ENCODE peak calls at places on chromosomes 4 and X, in six cellular contexts. One of them, this sample, is unnamed.

GRCh38 chr4:86934147-86934771 is 552 bp upstream of the AFF1 start:
- DNase-seq in K562: no peak
- DNase-seq in prostate gland: peak
- DNase-seq in stomach: no peak
- DNase-seq in GM12891: no peak
- DNase-seq in upper lobe of left lung: no peak
- DNase-seq in this sample: no peak

GRCh38 chr4:66032571-66032970 is 362.3 kb upstream of the EPHA5 start:
- DNase-seq in K562: no peak
- DNase-seq in prostate gland: no peak
- DNase-seq in stomach: no peak
- DNase-seq in GM12891: no peak
- DNase-seq in upper lobe of left lung: no peak
- DNase-seq in this sample: no peak

GRCh38 chr4:7967501-7968261 is 28.0 kb upstream of the AFAP1 start:
- DNase-seq in stomach: no peak
- DNase-seq in GM12891: no peak
- DNase-seq in upper lobe of left lung: peak
- DNase-seq in K562: no peak
- DNase-seq in prostate gland: no peak
- DNase-seq in this sample: no peak

GRCh38 chr4:94126669-94127068 is 81.0 kb upstream of the SMARCAD1 start:
- DNase-seq in stomach: no peak
- DNase-seq in prostate gland: no peak
- DNase-seq in K562: no peak
- DNase-seq in upper lobe of left lung: no peak
- DNase-seq in GM12891: no peak
- DNase-seq in this sample: no peak

GRCh38 chr4:5957091-5957490 is 61.1 kb downstream of the C4orf50 start:
- DNase-seq in stomach: no peak
- DNase-seq in K562: no peak
- DNase-seq in upper lobe of left lung: no peak
- DNase-seq in GM12891: no peak
- DNase-seq in prostate gland: no peak
- DNase-seq in this sample: no peak

GRCh38 chrX:46582325-46582724 is 8.8 kb downstream of the CHST7 start:
- DNase-seq in prostate gland: no peak
- DNase-seq in GM12891: no peak
- DNase-seq in upper lobe of left lung: no peak
- DNase-seq in stomach: no peak
- DNase-seq in K562: no peak
- DNase-seq in this sample: no peak

GRCh38 chr4:17098401-17098800 is 200.0 kb upstream of the LDB2 start:
- DNase-seq in prostate gland: no peak
- DNase-seq in stomach: no peak
- DNase-seq in GM12891: no peak
- DNase-seq in upper lobe of left lung: no peak
- DNase-seq in K562: no peak
- DNase-seq in this sample: no peak

GRCh38 chr4:175784986-175785525 is 27.0 kb downstream of the GPM6A start:
- DNase-seq in stomach: no peak
- DNase-seq in GM12891: no peak
- DNase-seq in prostate gland: no peak
- DNase-seq in upper lobe of left lung: no peak
- DNase-seq in K562: no peak
- DNase-seq in this sample: no peak

GRCh38 chr4:61580721-61581377 is 380.7 kb downstream of the ADGRL3 start:
- DNase-seq in stomach: no peak
- DNase-seq in K562: no peak
- DNase-seq in upper lobe of left lung: no peak
- DNase-seq in prostate gland: no peak
- DNase-seq in GM12891: no peak
- DNase-seq in this sample: no peak

GRCh38 chr4:86554641-86555040 is 39.5 kb upstream of the PTPN13 start:
- DNase-seq in GM12891: no peak
- DNase-seq in stomach: no peak
- DNase-seq in upper lobe of left lung: no peak
- DNase-seq in K562: no peak
- DNase-seq in prostate gland: no peak
- DNase-seq in this sample: no peak

GRCh38 chr4:123127865-123128264 is 205.5 kb upstream of the NUDT6 start:
- DNase-seq in stomach: no peak
- DNase-seq in upper lobe of left lung: no peak
- DNase-seq in prostate gland: no peak
- DNase-seq in K562: no peak
- DNase-seq in GM12891: no peak
- DNase-seq in this sample: no peak

GRCh38 chr4:73599182-73599581 is 21.1 kb downstream of the RASSF6 start:
- DNase-seq in stomach: peak
- DNase-seq in upper lobe of left lung: no peak
- DNase-seq in GM12891: no peak
- DNase-seq in prostate gland: no peak
- DNase-seq in K562: peak
- DNase-seq in this sample: no peak

GRCh38 chr4:134677209-134677814 is 475.7 kb upstream of the PABPC4L start:
- DNase-seq in GM12891: no peak
- DNase-seq in K562: no peak
- DNase-seq in upper lobe of left lung: no peak
- DNase-seq in prostate gland: no peak
- DNase-seq in stomach: no peak
- DNase-seq in this sample: no peak

GRCh38 chr4:70718811-70719604 is 2.8 kb upstream of the RUFY3 start:
- DNase-seq in stomach: no peak
- DNase-seq in prostate gland: peak
- DNase-seq in K562: no peak
- DNase-seq in upper lobe of left lung: no peak
- DNase-seq in GM12891: no peak
- DNase-seq in this sample: no peak

GRCh38 chr4:144575181-144575580 is 70.8 kb upstream of the HHIP start:
- DNase-seq in prostate gland: no peak
- DNase-seq in upper lobe of left lung: no peak
- DNase-seq in K562: no peak
- DNase-seq in stomach: no peak
- DNase-seq in GM12891: no peak
- DNase-seq in this sample: no peak

GRCh38 chr4:28481565-28481964 is 1620.9 kb downstream of the STIM2 start:
- DNase-seq in GM12891: no peak
- DNase-seq in stomach: no peak
- DNase-seq in prostate gland: peak
- DNase-seq in K562: no peak
- DNase-seq in upper lobe of left lung: no peak
- DNase-seq in this sample: no peak

GRCh38 chrX:10233173-10233572 is 76.4 kb downstream of the CLCN4 start:
- DNase-seq in stomach: no peak
- DNase-seq in GM12891: no peak
- DNase-seq in K562: no peak
- DNase-seq in upper lobe of left lung: no peak
- DNase-seq in prostate gland: no peak
- DNase-seq in this sample: no peak

GRCh38 chr4:74157743-74158560 is at the start of gene MTHFD2L:
- DNase-seq in upper lobe of left lung: peak
- DNase-seq in prostate gland: peak
- DNase-seq in stomach: peak
- DNase-seq in K562: peak
- DNase-seq in GM12891: peak
- DNase-seq in this sample: peak

GRCh38 chr4:101258782-101259353 is 88.5 kb downstream of the PPP3CA start:
- DNase-seq in prostate gland: no peak
- DNase-seq in K562: no peak
- DNase-seq in stomach: no peak
- DNase-seq in upper lobe of left lung: no peak
- DNase-seq in GM12891: no peak
- DNase-seq in this sample: no peak

GRCh38 chrX:21509912-21510311 is 135.7 kb downstream of the CNKSR2 start:
- DNase-seq in upper lobe of left lung: no peak
- DNase-seq in GM12891: no peak
- DNase-seq in stomach: no peak
- DNase-seq in prostate gland: no peak
- DNase-seq in K562: no peak
- DNase-seq in this sample: no peak

GRCh38 chr4:7761720-7762119 is 177.9 kb downstream of the AFAP1 start:
- DNase-seq in K562: peak
- DNase-seq in upper lobe of left lung: peak
- DNase-seq in prostate gland: no peak
- DNase-seq in GM12891: peak
- DNase-seq in stomach: peak
- DNase-seq in this sample: peak

GRCh38 chrX:12595746-12596145 is 195.5 kb upstream of the PRPS2 start:
- DNase-seq in stomach: no peak
- DNase-seq in K562: no peak
- DNase-seq in prostate gland: no peak
- DNase-seq in upper lobe of left lung: no peak
- DNase-seq in GM12891: no peak
- DNase-seq in this sample: no peak

GRCh38 chr4:126097155-126097554 is 782.4 kb downstream of the FAT4 start:
- DNase-seq in GM12891: no peak
- DNase-seq in K562: no peak
- DNase-seq in upper lobe of left lung: no peak
- DNase-seq in stomach: no peak
- DNase-seq in prostate gland: no peak
- DNase-seq in this sample: no peak

GRCh38 chrX:153909024-153909979 is 4.8 kb downstream of the AVPR2 start:
- DNase-seq in prostate gland: no peak
- DNase-seq in stomach: no peak
- DNase-seq in GM12891: no peak
- DNase-seq in upper lobe of left lung: no peak
- DNase-seq in K562: peak
- DNase-seq in this sample: no peak

DNA sequence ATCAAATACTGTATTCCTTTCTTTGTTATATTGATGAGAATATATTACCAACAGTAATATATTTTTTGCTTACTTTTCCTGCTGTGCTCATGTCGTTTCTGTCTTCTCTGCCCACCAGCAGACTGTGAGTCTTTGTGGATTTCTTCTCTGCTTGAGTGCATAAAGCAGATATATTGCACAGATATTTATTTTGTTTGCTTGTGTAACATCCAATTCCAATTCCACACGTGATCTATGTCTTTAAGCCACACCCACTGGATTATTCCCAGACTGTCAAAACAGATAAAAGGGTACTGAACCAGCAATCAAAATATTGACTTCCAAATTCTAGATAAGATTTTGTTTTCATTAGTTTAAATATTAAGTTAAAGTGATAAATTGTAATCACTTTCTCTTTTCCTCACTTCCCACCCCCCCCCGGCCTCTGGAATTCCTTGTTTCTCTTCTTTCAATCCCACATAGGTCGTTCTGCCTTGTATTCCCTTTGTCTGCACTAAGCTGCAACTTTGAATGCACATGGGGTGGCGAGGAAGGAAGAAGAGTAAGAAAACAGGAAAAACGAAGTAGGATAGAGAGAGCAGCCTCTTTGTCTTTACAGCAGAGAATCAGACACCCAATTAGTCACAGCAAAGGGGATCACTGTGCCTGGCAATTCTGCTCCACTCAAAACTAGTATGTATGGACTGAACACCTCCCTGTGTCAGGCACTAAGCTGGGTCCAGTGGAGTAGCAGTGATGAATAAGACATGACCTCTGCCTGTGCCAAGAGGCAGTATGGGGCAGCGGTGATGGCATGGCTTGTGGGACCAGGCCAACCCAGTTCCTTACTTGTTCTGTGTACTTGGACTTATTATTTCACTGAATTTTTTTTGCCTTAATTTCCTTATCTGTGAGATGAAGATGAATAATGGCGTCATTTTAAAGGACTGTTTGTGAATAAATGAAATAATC is at the start of gene ADH1B:
- DNase-seq in K562: no peak
- DNase-seq in GM12891: no peak
- DNase-seq in upper lobe of left lung: no peak
- DNase-seq in stomach: no peak
- DNase-seq in prostate gland: no peak
- DNase-seq in this sample: no peak
- TF ChIP-seq POLR2AphosphoS5 in K562: no peak
- TF ChIP-seq POLR2AphosphoS5 in GM12891: no peak
- TF ChIP-seq POLR2AphosphoS5 in upper lobe of left lung: no peak
- TF ChIP-seq POLR2AphosphoS5 in stomach: peak
- TF ChIP-seq POLR2AphosphoS5 in prostate gland: no peak
- TF ChIP-seq POLR2AphosphoS5 in this sample: no peak

DNA sequence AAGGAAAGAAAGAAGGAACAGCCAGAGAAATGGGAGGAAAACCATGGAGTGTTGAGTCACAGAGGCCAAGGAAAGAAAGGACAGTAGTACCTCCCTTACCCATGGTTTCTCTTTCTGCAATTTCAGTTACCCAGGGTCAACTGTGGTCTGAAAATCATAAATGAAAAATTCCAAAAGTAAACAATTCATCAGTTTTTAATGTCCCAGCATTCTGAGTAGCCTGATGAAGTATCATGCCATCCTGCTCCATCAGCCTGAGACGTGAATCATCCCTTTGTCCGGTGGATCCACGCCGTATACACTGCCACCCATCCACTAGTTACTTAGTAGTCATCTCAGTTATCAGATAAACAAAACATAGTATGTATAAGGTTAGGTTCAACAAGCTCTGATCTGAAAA is 114.2 kb downstream of the COMMD8 start:
- DNase-seq in K562: no peak
- DNase-seq in prostate gland: no peak
- DNase-seq in stomach: no peak
- DNase-seq in GM12891: no peak
- DNase-seq in upper lobe of left lung: no peak
- DNase-seq in this sample: no peak
- TF ChIP-seq POLR2A in K562: no peak
- TF ChIP-seq POLR2A in prostate gland: no peak
- TF ChIP-seq POLR2A in stomach: no peak
- TF ChIP-seq POLR2A in GM12891: no peak
- TF ChIP-seq POLR2A in upper lobe of left lung: no peak
- TF ChIP-seq POLR2A in this sample: no peak

GRCh38 chr4:581753-582361 is 5.8 kb upstream of the TMEM271 start:
- DNase-seq in K562: no peak
- DNase-seq in upper lobe of left lung: no peak
- DNase-seq in prostate gland: no peak
- DNase-seq in GM12891: no peak
- DNase-seq in stomach: no peak
- DNase-seq in this sample: no peak
- TF ChIP-seq POLR2AphosphoS5 in K562: no peak
- TF ChIP-seq POLR2AphosphoS5 in upper lobe of left lung: no peak
- TF ChIP-seq POLR2AphosphoS5 in prostate gland: no peak
- TF ChIP-seq POLR2AphosphoS5 in GM12891: no peak
- TF ChIP-seq POLR2AphosphoS5 in stomach: no peak
- TF ChIP-seq POLR2AphosphoS5 in this sample: no peak

DNA sequence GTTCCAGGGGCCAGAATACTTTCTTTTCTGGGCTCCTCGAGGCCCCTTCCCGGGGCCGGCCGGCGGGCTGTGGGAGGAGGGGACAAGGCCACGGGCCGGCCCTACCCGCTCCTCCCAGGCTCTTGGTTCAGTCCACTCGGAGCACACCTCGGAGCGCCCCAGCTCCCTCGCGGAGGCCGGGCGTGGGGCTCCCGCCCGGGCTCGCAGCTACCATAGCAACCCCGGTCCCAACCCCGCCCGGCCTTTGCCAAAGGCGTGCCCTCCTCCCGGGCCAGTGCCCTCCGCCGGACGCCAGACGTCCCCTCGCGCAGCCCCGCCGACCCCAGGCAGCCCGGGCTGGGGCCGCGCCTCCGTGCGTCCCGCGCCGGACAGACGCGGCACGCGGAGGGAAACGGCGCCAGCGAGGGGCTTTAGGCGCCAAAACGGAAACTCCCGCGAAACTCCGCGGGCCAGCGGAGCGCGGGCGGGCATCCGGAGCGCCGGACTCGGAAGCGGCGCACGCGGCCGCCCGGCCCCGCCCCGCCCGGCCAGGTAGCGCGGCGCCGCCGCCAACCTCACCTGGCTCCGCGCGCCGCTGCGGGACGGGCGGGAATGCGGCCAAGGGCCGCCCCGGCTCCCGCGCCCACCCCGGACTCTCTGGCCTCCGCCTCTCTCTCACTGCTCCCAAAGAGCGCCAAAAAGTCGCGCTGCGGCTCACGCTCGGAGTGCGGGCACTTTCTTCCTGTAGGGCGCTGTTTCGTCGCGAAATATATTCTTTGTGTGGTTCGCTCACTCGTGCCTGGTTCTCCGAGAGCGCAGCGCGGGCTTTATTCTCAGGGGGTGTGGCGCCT is 633 bp upstream of the MBNL3 start:
- DNase-seq in GM12891: peak
- DNase-seq in stomach: peak
- DNase-seq in upper lobe of left lung: peak
- DNase-seq in K562: no peak
- DNase-seq in prostate gland: peak
- DNase-seq in this sample: peak
- TF ChIP-seq POLR2A in GM12891: no peak
- TF ChIP-seq POLR2A in stomach: no peak
- TF ChIP-seq POLR2A in upper lobe of left lung: peak
- TF ChIP-seq POLR2A in K562: no peak
- TF ChIP-seq POLR2A in prostate gland: no peak
- TF ChIP-seq POLR2A in this sample: peak

This sample was measured in GM12892.